ENCODE peak calls at places on chromosomes 11 and 22, in seven cellular contexts. O, T, P, Q, N, S and A are unnamed samples.
A peak's percentile ranks its signal among the peaks of the same experiment; 100 is the strongest.

GRCh38 chr22:39087881-39088687 is 9.0 kb upstream of the APOBEC3H start:
- DNase-seq in O (no peak), T (no peak), P (peak; percentile 54), Q (no peak), N (peak; percentile 68), S (no peak), A (no peak)

GRCh38 chr11:43918662-43919061 is 23.8 kb upstream of the C11orf96 start:
- DNase-seq in O (no peak), T (no peak), P (peak; percentile 44), Q (no peak), N (no peak), S (no peak), A (no peak)

GRCh38 chr11:35721576-35722341 is 59.2 kb downstream of the TRIM44 start:
- DNase-seq in O (no peak), T (no peak), P (no peak), Q (no peak), N (no peak), S (no peak), A (no peak)

GRCh38 chr11:77084581-77085191 is 17.9 kb downstream of the CAPN5 start:
- DNase-seq in O (no peak), T (peak; percentile 8), P (peak; percentile 44), Q (no peak), N (peak; percentile 4), S (no peak), A (no peak)

GRCh38 chr22:45101828-45102227 is 61.9 kb upstream of the NUP50 start:
- DNase-seq in O (no peak), T (peak; percentile 53), P (no peak), Q (peak; percentile 13), N (peak; percentile 78), S (peak; percentile 9), A (peak; percentile 73)

GRCh38 chr11:15818132-15818842 is 538.1 kb downstream of the SOX6 start:
- DNase-seq in O (no peak), T (peak; percentile 41), P (no peak), Q (no peak), N (no peak), S (no peak), A (no peak)

GRCh38 chr22:49177666-49178065 is 650.0 kb downstream of the BRD1 start:
- DNase-seq in O (no peak), T (no peak), P (peak; percentile 18), Q (no peak), N (no peak), S (no peak), A (no peak)

GRCh38 chr11:35554491-35555237 is 29.2 kb upstream of the PAMR1 start:
- DNase-seq in O (peak; percentile 37), T (no peak), P (no peak), Q (no peak), N (no peak), S (no peak), A (no peak)